ENCODE peak calls at places on chromosomes 16 and 17, in five cellular contexts. H is IMR-90, N is Peyer's patch, C is body of pancreas, I is upper lobe of right lung. D is an unnamed sample.

GRCh38 chr17:1110844-1111598 is 68.8 kb downstream of the ABR start:
- DNase-seq in I (peak; percentile 91), N (peak; percentile 79), C (peak; percentile 50), H (peak; percentile 91), D (peak; percentile 78)

GRCh38 chr16:59164461-59164860 is 430.3 kb upstream of the GOT2 start:
- DNase-seq in N (no peak), H (no peak), C (no peak), I (no peak), D (no peak)

GRCh38 chr17:55089955-55090573 is 121.5 kb downstream of the STXBP4 start:
- DNase-seq in I (no peak), C (no peak), N (no peak), H (peak; percentile 18), D (no peak)

GRCh38 chr16:30032083-30032819 is 1.2 kb upstream of the TLCD3B start:
- DNase-seq in C (peak; percentile 46), I (no peak), H (peak; percentile 67), N (no peak), D (no peak)

GRCh38 chr16:85017603-85018002 is 6.3 kb upstream of the ZDHHC7 start:
- DNase-seq in I (no peak), N (no peak), C (no peak), H (no peak), D (no peak)

GRCh38 chr17:51015145-51015558 is 105.5 kb downstream of the SPAG9 start:
- DNase-seq in N (no peak), H (peak; percentile 43), C (no peak), I (no peak), D (no peak)

GRCh38 chr16:88325087-88325750 is 57.5 kb upstream of the ZNF469 start:
- DNase-seq in C (no peak), N (no peak), H (no peak), I (no peak), D (no peak)

GRCh38 chr16:65201446-65202010 is 79.7 kb upstream of the CDH11 start:
- DNase-seq in N (no peak), H (peak; percentile 19), C (no peak), I (no peak), D (no peak)

GRCh38 chr17:41354538-41354937 is 3.9 kb upstream of the KRT33A start:
- DNase-seq in N (no peak), H (no peak), C (no peak), I (no peak), D (no peak)

GRCh38 chr16:73956592-73957495 is 339.8 kb upstream of the PSMD7 start:
- DNase-seq in H (peak; percentile 64), N (no peak), C (peak; percentile 68), I (no peak), D (peak; percentile 43)

GRCh38 chr16:88535181-88535856 is 34.9 kb upstream of the ZC3H18 start:
- DNase-seq in N (no peak), I (no peak), C (no peak), H (no peak), D (peak; percentile 57)

GRCh38 chr16:19094542-19095365 is 19.0 kb upstream of the ITPRIPL2 start:
- DNase-seq in H (no peak), I (no peak), N (no peak), C (peak; percentile 47), D (no peak)

GRCh38 chr16:11259655-11260595 is 3.9 kb upstream of the SOCS1 start:
- DNase-seq in C (no peak), N (no peak), H (no peak), I (no peak), D (no peak)

GRCh38 chr17:13485327-13485726 is 116.4 kb downstream of the HS3ST3A1 start:
- DNase-seq in I (no peak), H (no peak), C (no peak), N (no peak), D (no peak)

GRCh38 chr17:7842950-7843535 is 9.0 kb downstream of the KDM6B start:
- DNase-seq in H (peak; percentile 94), I (peak; percentile 89), C (peak; percentile 72), N (peak; percentile 76), D (peak; percentile 87)

GRCh38 chr16:88681084-88681680 is 5.1 kb downstream of the SNAI3 start:
- DNase-seq in I (no peak), C (peak; percentile 53), H (no peak), N (peak; percentile 80), D (peak; percentile 67)

GRCh38 chr17:40563371-40564052 is 1.8 kb downstream of the CCR7 start:
- DNase-seq in H (no peak), I (no peak), N (no peak), C (no peak), D (no peak)

GRCh38 chr16:29009050-29009837 is 24.4 kb downstream of the LAT start:
- DNase-seq in H (no peak), I (no peak), C (no peak), N (no peak), D (no peak)

GRCh38 chr17:28724500-28725165 is 1.4 kb downstream of the TLCD1 start:
- DNase-seq in C (no peak), H (no peak), N (no peak), I (no peak), D (peak; percentile 45)

GRCh38 chr17:39791296-39791992 is 53.7 kb downstream of the GRB7 start:
- DNase-seq in N (no peak), H (no peak), C (no peak), I (no peak), D (no peak)

GRCh38 chr17:80491478-80492342 is 15.3 kb upstream of the NPTX1 start:
- DNase-seq in H (no peak), I (no peak), C (no peak), N (no peak), D (no peak)

GRCh38 chr16:47565454-47565853 is 104.3 kb downstream of the PHKB start:
- DNase-seq in C (no peak), H (peak; percentile 66), N (no peak), I (peak; percentile 68), D (peak; percentile 65)

GRCh38 chr16:87531418-87531817 is 38.6 kb upstream of the ZCCHC14 start:
- DNase-seq in N (no peak), C (no peak), I (no peak), H (no peak), D (no peak)

GRCh38 chr17:11644265-11645212 is 46.3 kb downstream of the DNAH9 start:
- DNase-seq in N (peak; percentile 54), H (peak; percentile 36), C (peak; percentile 89), I (peak; percentile 66), D (peak; percentile 61)

GRCh38 chr16:88705076-88705684 is 1.0 kb downstream of the RNF166 start:
- DNase-seq in N (no peak), I (no peak), H (peak; percentile 34), C (no peak), D (no peak)

GRCh38 chr17:5638596-5638995 is 54.3 kb upstream of the NLRP1 start:
- DNase-seq in C (no peak), H (no peak), N (no peak), I (no peak), D (no peak)

GRCh38 chr16:80040814-80041213 is 440.3 kb upstream of the MAF start:
- DNase-seq in I (no peak), H (no peak), C (no peak), N (no peak), D (no peak)

GRCh38 chr16:81280393-81280792 is 34.4 kb upstream of the GAN start:
- DNase-seq in H (no peak), I (no peak), C (no peak), N (no peak), D (no peak)

GRCh38 chr16:81278526-81278925 is 36.2 kb upstream of the GAN start:
- DNase-seq in C (no peak), N (no peak), H (no peak), I (peak; percentile 4), D (no peak)

GRCh38 chr16:81279375-81279774 is 35.4 kb upstream of the GAN start:
- DNase-seq in I (no peak), C (no peak), H (peak; percentile 68), N (no peak), D (no peak)

GRCh38 chr16:81284995-81285600 is 29.7 kb upstream of the GAN start:
- DNase-seq in H (no peak), I (no peak), N (no peak), C (no peak), D (no peak)

DNA sequence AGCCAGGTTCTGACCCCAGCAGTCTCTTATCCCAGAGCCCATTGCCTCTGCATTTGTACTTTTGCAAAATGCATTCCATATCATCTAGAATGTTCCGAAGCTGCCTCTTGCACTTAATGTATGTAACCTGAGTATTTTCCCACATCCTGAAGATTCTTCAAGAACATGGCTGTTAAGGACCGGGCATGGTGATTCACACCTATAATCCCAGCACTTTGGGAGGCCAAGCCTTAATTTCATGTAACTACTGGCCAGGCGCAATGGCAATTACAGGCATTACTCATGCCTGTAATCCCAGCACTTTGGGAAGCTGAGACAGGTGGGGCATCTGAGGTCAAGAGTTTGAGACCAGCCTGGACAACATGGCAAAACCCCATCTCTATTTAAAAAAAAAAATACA is 31.7 kb upstream of the GAN start:
- DNase-seq in N (no peak), C (no peak), H (no peak), I (no peak), D (no peak)
- H3K27ac ChIP-seq in N (no peak overlapping the region), C (no peak overlapping the region), H (no peak overlapping the region), I (no peak overlapping the region), D (no peak overlapping the region)

GRCh38 chr16:54968769-54969168 is 38.1 kb downstream of the IRX5 start:
- DNase-seq in C (no peak), I (no peak), H (no peak), N (no peak), D (no peak)

GRCh38 chr16:54976651-54977200 is 46.1 kb downstream of the IRX5 start:
- DNase-seq in H (no peak), I (no peak), N (no peak), C (no peak), D (no peak)

GRCh38 chr16:54970016-54970415 is 39.4 kb downstream of the IRX5 start:
- DNase-seq in H (no peak), N (no peak), C (no peak), I (no peak), D (no peak)

GRCh38 chr16:54974391-54974790 is 43.7 kb downstream of the IRX5 start:
- DNase-seq in C (no peak), N (no peak), H (no peak), I (no peak), D (no peak)
- H3K27ac ChIP-seq in C (no peak overlapping the region), N (no peak overlapping the region), H (no peak overlapping the region), I (no peak overlapping the region), D (no peak overlapping the region)

DNA sequence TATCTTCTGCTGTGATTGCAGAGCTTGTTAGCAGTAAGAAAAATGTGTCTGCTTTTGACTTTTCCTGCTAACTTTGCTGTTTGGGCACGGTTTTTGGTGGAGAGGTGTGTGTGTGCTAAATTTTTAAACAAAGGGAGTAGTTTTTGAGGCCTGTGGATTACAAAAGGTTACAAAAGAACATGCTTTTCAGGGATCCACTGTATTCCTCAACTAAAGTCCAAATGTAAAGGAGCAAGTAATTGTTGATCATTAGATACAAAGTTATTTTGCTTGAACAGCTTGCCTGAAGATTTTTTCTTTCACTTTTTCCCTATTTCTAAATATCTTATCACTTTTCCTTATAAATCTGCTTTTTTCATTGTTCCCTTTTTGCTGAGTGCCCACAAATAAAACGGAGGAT is 2.0 kb downstream of the KPNB1 start:
- DNase-seq in N (no peak), C (no peak), I (no peak), H (no peak), D (no peak)
- H3K27ac ChIP-seq in N (no peak overlapping the region), C (no peak overlapping the region), I (no peak overlapping the region), H (no peak overlapping the region), D (no peak overlapping the region)

DNA sequence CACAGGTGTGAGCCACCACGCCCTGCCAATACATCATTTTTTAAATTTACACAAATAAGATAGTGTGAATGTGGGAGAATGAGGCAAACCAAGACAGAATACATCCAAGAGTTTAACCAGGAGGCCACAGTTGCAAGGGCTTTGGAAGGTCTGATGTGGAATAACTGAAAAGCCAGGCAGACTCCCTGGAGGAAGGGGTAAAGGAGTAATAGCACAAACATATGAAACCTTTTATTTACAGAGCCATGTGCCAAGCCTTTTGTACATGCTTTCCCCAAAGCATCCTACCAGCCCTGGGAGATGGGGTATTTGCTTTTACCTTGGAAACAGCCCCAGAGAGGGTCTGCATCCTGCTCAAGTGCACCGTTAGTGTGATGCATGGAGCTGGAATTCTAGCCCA is 4.7 kb downstream of the ADGRG3 start:
- DNase-seq in C (no peak), I (no peak), N (no peak), H (no peak), D (no peak)
- H3K27ac ChIP-seq in C (no peak overlapping the region), I (no peak overlapping the region), N (no peak overlapping the region), H (no peak overlapping the region), D (no peak overlapping the region)

D was measured in right cardiac atrium.